ENCODE peak calls at places on chromosomes 13 and 19, in seven cellular contexts. R is lower leg skin, U is AG04450, B is AG09319, G is dorsolateral prefrontal cortex, T is RWPE1, E is H9. O is an unnamed sample.

GRCh38 chr13:28044608-28045007 is 55.8 kb downstream of the FLT3 start:
- DNase-seq in U (no peak), R (no peak), G (no peak), T (no peak), E (no peak), B (no peak), O (no peak)

GRCh38 chr19:2722541-2723344 is 1.6 kb upstream of the DIRAS1 start:
- DNase-seq in G (peak; percentile 84), R (no peak), E (no peak), B (peak; percentile 52), T (peak; percentile 66), U (no peak), O (no peak)

GRCh38 chr13:103515410-103515809 is 449.2 kb upstream of the SLC10A2 start:
- DNase-seq in U (no peak), R (no peak), E (no peak), G (no peak), B (no peak), T (no peak), O (no peak)

GRCh38 chr13:32001392-32001768 is 30.2 kb upstream of the FRY start:
- DNase-seq in T (peak; percentile 55), R (no peak), B (peak; percentile 14), G (no peak), U (no peak), E (peak; percentile 36), O (no peak)

GRCh38 chr19:28026636-28027035 is 1186.3 kb downstream of the UQCRFS1 start:
- DNase-seq in U (no peak), E (no peak), G (no peak), B (no peak), R (peak; percentile 14), T (no peak), O (no peak)

GRCh38 chr19:47247308-47247990 is 8.9 kb upstream of the CCDC9 start:
- DNase-seq in E (peak; percentile 80), T (no peak), U (peak; percentile 49), B (no peak), R (peak; percentile 97), G (peak; percentile 80), O (no peak)

GRCh38 chr19:518292-519231 is 11.3 kb downstream of the TPGS1 start:
- DNase-seq in T (no peak), G (no peak), B (no peak), U (no peak), E (peak; percentile 82), R (no peak), O (no peak)

GRCh38 chr19:49422407-49423277 is 599 bp downstream of the PTH2 start:
- DNase-seq in T (no peak), E (peak; percentile 88), B (no peak), U (no peak), R (no peak), G (peak; percentile 45), O (no peak)

GRCh38 chr13:112965103-112965502 is 3.9 kb upstream of the MCF2L start:
- DNase-seq in U (no peak), T (no peak), E (no peak), B (no peak), G (peak; percentile 24), R (no peak), O (no peak)

DNA sequence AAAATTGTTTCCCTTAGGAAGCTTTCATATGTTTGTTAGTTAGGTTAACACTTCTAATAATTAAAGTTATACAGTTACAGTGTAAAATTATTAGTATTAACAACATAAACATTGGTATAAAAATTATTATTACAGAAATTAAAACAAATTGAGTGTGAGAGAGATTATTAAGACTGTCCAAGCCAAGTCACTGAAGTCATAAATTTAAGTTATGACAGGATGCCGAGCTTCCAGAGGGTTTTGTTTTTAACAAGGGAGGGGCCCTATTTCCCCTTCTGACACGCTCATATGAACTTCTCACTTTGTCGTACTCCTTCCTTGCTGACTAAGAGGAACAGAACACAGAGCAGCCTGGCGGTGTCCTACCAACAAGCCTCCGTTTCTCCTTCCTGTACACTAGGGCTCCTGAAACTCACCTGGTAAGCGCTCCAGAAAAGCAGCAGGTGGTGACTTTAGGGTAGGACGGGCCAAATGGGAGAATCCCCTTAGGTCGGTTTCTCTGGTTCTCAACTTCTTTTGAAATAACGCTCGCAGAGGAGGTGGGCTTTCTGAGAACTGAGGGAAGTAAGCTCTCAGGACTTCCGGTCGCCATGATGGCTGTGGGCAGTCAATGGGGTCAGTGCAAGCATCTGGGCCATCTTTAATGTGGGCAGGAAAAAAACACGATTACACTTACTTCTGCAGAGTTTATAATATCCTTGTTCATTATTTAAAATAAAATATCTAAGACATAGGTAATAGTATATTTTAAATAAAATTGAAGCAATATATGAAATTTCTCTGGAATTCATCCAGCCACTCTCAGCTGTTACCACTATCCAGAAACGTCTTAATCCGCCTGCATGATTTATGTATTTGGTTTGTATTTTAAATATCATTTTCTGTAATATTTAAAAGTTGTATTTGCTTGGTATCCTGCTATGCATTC is at the start of gene CARD8:
- DNase-seq in R (peak; percentile 94), T (peak; percentile 68), U (peak; percentile 65), G (peak; percentile 78), E (peak; percentile 86), B (peak; percentile 60), O (no peak)
- TF ChIP-seq CTCF in R (no peak), T (no peak), U (peak; percentile 15), G (peak; percentile 38), E (no peak), B (no peak), O (no peak)

GRCh38 chr13:91817250-91817649 is 418.8 kb downstream of the GPC5 start:
- DNase-seq in G (no peak), U (no peak), B (no peak), E (no peak), R (no peak), T (no peak), O (no peak)
- TF ChIP-seq CTCF in G (peak; percentile 59), U (peak; percentile 36), B (no peak), E (no peak), R (no peak), T (no peak), O (peak; percentile 74)

GRCh38 chr19:13060233-13060963 is 42.3 kb downstream of the LYL1 start:
- DNase-seq in E (no peak), G (no peak), B (no peak), R (no peak), T (no peak), U (no peak), O (no peak)

GRCh38 chr19:13057147-13057572 is 45.5 kb downstream of the LYL1 start:
- DNase-seq in U (no peak), B (no peak), T (no peak), E (no peak), G (no peak), R (no peak), O (no peak)

GRCh38 chr19:13057744-13058143 is 44.9 kb downstream of the LYL1 start:
- DNase-seq in R (no peak), U (no peak), T (no peak), E (no peak), G (no peak), B (no peak), O (no peak)

GRCh38 chr19:13060964-13061927 is 41.4 kb downstream of the LYL1 start:
- DNase-seq in R (peak; percentile 97), E (peak; percentile 82), B (no peak), U (no peak), T (peak; percentile 81), G (peak; percentile 86), O (peak; percentile 91)

DNA sequence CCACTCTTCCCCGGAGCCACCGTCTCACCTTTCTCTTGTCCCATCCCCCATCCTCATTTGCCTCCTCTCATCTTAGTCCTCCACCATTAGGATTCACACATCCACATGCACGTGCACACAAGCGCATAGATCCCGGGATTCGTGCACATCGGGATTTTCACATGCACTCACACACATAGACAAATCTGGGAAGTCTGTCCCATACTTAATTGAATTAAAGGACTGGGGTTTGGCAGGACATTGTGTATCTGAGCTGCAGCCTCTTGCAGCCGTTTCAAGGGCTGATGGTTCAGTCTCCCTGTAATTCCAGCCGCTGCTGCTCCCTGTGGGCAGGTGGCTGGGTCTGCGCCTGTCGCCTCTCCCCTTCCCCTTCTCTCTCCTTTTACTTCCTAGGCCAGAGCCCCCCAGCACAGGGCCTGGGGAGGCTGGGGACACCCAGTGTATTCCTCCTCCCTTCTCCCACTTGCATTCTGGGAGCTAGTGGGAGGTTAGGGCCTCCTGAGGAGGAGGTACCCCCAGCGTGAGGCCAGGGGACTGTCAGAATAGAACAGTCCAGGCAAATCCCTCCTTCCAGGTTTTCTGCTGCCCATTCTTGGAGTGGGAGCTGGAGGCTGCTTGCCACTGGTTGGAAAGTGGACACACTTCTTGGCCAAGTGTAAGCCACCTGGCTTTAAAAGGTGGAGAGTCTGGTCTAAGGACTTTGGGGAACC is 43.6 kb downstream of the LYL1 start:
- DNase-seq in R (no peak), U (no peak), E (no peak), G (no peak), T (no peak), B (no peak), O (no peak)
- TF ChIP-seq CTCF in R (no peak), U (no peak), E (peak; percentile 18), G (no peak), T (no peak), B (peak; percentile 8), O (no peak)

GRCh38 chr19:5805465-5806132 is 732 bp downstream of the NRTN start:
- DNase-seq in T (peak; percentile 60), U (no peak), E (peak; percentile 90), G (no peak), B (no peak), R (peak; percentile 93), O (peak; percentile 94)

GRCh38 chr19:5808120-5808816 is 3.4 kb downstream of the NRTN start:
- DNase-seq in G (no peak), B (no peak), R (peak; percentile 85), U (no peak), E (no peak), T (no peak), O (no peak)

GRCh38 chr19:5806905-5807304 is 2.0 kb downstream of the NRTN start:
- DNase-seq in E (no peak), G (no peak), T (no peak), R (no peak), B (no peak), U (no peak), O (no peak)

GRCh38 chr19:5804516-5805464 is at the start of gene NRTN:
- DNase-seq in T (peak; percentile 65), R (peak; percentile 85), U (no peak), B (no peak), G (no peak), E (peak; percentile 67), O (peak; percentile 74)

GRCh38 chr19:5806133-5806489 is 1.2 kb downstream of the NRTN start:
- DNase-seq in R (no peak), G (no peak), U (no peak), E (no peak), T (no peak), B (no peak), O (no peak)
- TF ChIP-seq CTCF in R (no peak), G (no peak), U (no peak), E (no peak), T (peak; percentile 42), B (no peak), O (no peak)

GRCh38 chr19:18814063-18814462 is 17.7 kb upstream of the UPF1 start:
- DNase-seq in R (no peak), B (no peak), T (no peak), G (no peak), U (no peak), E (no peak), O (no peak)
- TF ChIP-seq CTCF in R (no peak), B (peak; percentile 14), T (no peak), G (no peak), U (no peak), E (no peak), O (no peak)